ENCODE peak calls at places on chromosomes 1 and 21, in four cellular contexts. One of them, this sample, is unnamed.
A peak's percentile ranks its signal among the peaks of the same experiment; 100 is the strongest.

GRCh38 chr1:41483960-41484844 is at the start of gene EDN2:
- DNase-seq in lower lobe of right lung: peak; percentile 84
- DNase-seq in GM23338: peak; percentile 62
- DNase-seq in caudate nucleus: no peak
- DNase-seq in this sample: peak; percentile 28

GRCh38 chr1:32496127-32496526 is 31.3 kb downstream of the ZBTB8B start:
- DNase-seq in GM23338: no peak
- DNase-seq in lower lobe of right lung: no peak
- DNase-seq in caudate nucleus: no peak
- DNase-seq in this sample: no peak

GRCh38 chr21:31397939-31398338 is 53.9 kb upstream of the TIAM1 start:
- DNase-seq in lower lobe of right lung: no peak
- DNase-seq in GM23338: no peak
- DNase-seq in caudate nucleus: no peak
- DNase-seq in this sample: no peak

GRCh38 chr1:93275634-93276295 is 69.9 kb upstream of the DR1 start:
- DNase-seq in GM23338: peak; percentile 8
- DNase-seq in lower lobe of right lung: peak; percentile 53
- DNase-seq in caudate nucleus: no peak
- DNase-seq in this sample: peak; percentile 21

GRCh38 chr1:31784356-31785019 is 20.3 kb upstream of the ADGRB2 start:
- DNase-seq in caudate nucleus: no peak
- DNase-seq in GM23338: no peak
- DNase-seq in lower lobe of right lung: peak; percentile 14
- DNase-seq in this sample: no peak

GRCh38 chr1:70910013-70910412 is 137.6 kb downstream of the PTGER3 start:
- DNase-seq in lower lobe of right lung: no peak
- DNase-seq in caudate nucleus: no peak
- DNase-seq in GM23338: no peak
- DNase-seq in this sample: no peak

GRCh38 chr1:73859227-73859626 is 338.7 kb downstream of the LRRIQ3 start:
- DNase-seq in lower lobe of right lung: no peak
- DNase-seq in caudate nucleus: no peak
- DNase-seq in GM23338: no peak
- DNase-seq in this sample: no peak

GRCh38 chr1:178536329-178536728 is 23.4 kb downstream of the TEX35 start:
- DNase-seq in lower lobe of right lung: no peak
- DNase-seq in GM23338: no peak
- DNase-seq in caudate nucleus: no peak
- DNase-seq in this sample: no peak

GRCh38 chr1:235455806-235456205 is 48.4 kb downstream of the B3GALNT2 start:
- DNase-seq in caudate nucleus: no peak
- DNase-seq in GM23338: no peak
- DNase-seq in lower lobe of right lung: no peak
- DNase-seq in this sample: no peak

GRCh38 chr1:54342764-54343687 is 63.2 kb downstream of the SSBP3 start:
- DNase-seq in GM23338: no peak
- DNase-seq in lower lobe of right lung: no peak
- DNase-seq in caudate nucleus: no peak
- DNase-seq in this sample: no peak

GRCh38 chr1:222892137-222892763 is 77.4 kb downstream of the DISP1 start:
- DNase-seq in caudate nucleus: no peak
- DNase-seq in lower lobe of right lung: no peak
- DNase-seq in GM23338: no peak
- DNase-seq in this sample: no peak

GRCh38 chr1:89363196-89363595 is 663 bp upstream of the GBP6 start:
- DNase-seq in lower lobe of right lung: no peak
- DNase-seq in GM23338: no peak
- DNase-seq in caudate nucleus: no peak
- DNase-seq in this sample: no peak

GRCh38 chr1:113756461-113756860 is 2.8 kb downstream of the PHTF1 start:
- DNase-seq in GM23338: no peak
- DNase-seq in caudate nucleus: no peak
- DNase-seq in lower lobe of right lung: no peak
- DNase-seq in this sample: no peak

GRCh38 chr1:184051485-184052193 is at the start of gene TSEN15:
- DNase-seq in GM23338: peak; percentile 84
- DNase-seq in caudate nucleus: no peak
- DNase-seq in lower lobe of right lung: peak; percentile 88
- DNase-seq in this sample: peak; percentile 84

GRCh38 chr1:227885135-227885647 is 62.5 kb downstream of the WNT9A start:
- DNase-seq in lower lobe of right lung: peak; percentile 46
- DNase-seq in GM23338: no peak
- DNase-seq in caudate nucleus: no peak
- DNase-seq in this sample: no peak

GRCh38 chr1:32894019-32894600 is 7.1 kb downstream of the TMEM54 start:
- DNase-seq in caudate nucleus: no peak
- DNase-seq in lower lobe of right lung: no peak
- DNase-seq in GM23338: peak; percentile 48
- DNase-seq in this sample: no peak

GRCh38 chr1:154431586-154432373 is 26.6 kb downstream of the IL6R start:
- DNase-seq in caudate nucleus: no peak
- DNase-seq in lower lobe of right lung: no peak
- DNase-seq in GM23338: no peak
- DNase-seq in this sample: no peak

GRCh38 chr1:58921751-58922150 is 137.9 kb upstream of the JUN start:
- DNase-seq in caudate nucleus: no peak
- DNase-seq in lower lobe of right lung: no peak
- DNase-seq in GM23338: no peak
- DNase-seq in this sample: no peak

GRCh38 chr1:13735168-13735930 is 35.4 kb downstream of the PRDM2 start:
- DNase-seq in caudate nucleus: no peak
- DNase-seq in lower lobe of right lung: no peak
- DNase-seq in GM23338: no peak
- DNase-seq in this sample: no peak

GRCh38 chr1:18954270-18955071 is 2.0 kb downstream of the IFFO2 start:
- DNase-seq in GM23338: no peak
- DNase-seq in lower lobe of right lung: no peak
- DNase-seq in caudate nucleus: no peak
- DNase-seq in this sample: no peak

GRCh38 chr1:1426496-1426960 is 5.5 kb upstream of the ANKRD65 start:
- DNase-seq in GM23338: no peak
- DNase-seq in caudate nucleus: no peak
- DNase-seq in lower lobe of right lung: no peak
- DNase-seq in this sample: no peak

GRCh38 chr1:115217150-115218033 is 120.7 kb downstream of the NGF start:
- DNase-seq in caudate nucleus: no peak
- DNase-seq in GM23338: no peak
- DNase-seq in lower lobe of right lung: no peak
- DNase-seq in this sample: no peak

GRCh38 chr1:54125671-54126070 is 27.1 kb downstream of the CDCP2 start:
- DNase-seq in GM23338: no peak
- DNase-seq in lower lobe of right lung: no peak
- DNase-seq in caudate nucleus: no peak
- DNase-seq in this sample: no peak

GRCh38 chr1:108813326-108813725 is 43.6 kb downstream of the AKNAD1 start:
- DNase-seq in caudate nucleus: no peak
- DNase-seq in lower lobe of right lung: no peak
- DNase-seq in GM23338: no peak
- DNase-seq in this sample: no peak

GRCh38 chr1:199743227-199743626 is 284.3 kb upstream of the NR5A2 start:
- DNase-seq in lower lobe of right lung: no peak
- DNase-seq in GM23338: no peak
- DNase-seq in caudate nucleus: no peak
- DNase-seq in this sample: no peak

GRCh38 chr1:20321573-20321972 is 30.9 kb downstream of the VWA5B1 start:
- DNase-seq in lower lobe of right lung: no peak
- DNase-seq in GM23338: no peak
- DNase-seq in caudate nucleus: no peak
- DNase-seq in this sample: no peak

GRCh38 chr1:150764617-150765090 is 924 bp downstream of the CTSS start:
- DNase-seq in caudate nucleus: no peak
- DNase-seq in lower lobe of right lung: no peak
- DNase-seq in GM23338: no peak
- DNase-seq in this sample: peak; percentile 50

GRCh38 chr1:40024671-40025070 is 15.9 kb upstream of the CAP1 start:
- DNase-seq in lower lobe of right lung: no peak
- DNase-seq in GM23338: no peak
- DNase-seq in caudate nucleus: no peak
- DNase-seq in this sample: no peak

GRCh38 chr21:45985471-45986315 is 4.1 kb downstream of the COL6A1 start:
- DNase-seq in lower lobe of right lung: peak; percentile 43
- DNase-seq in GM23338: no peak
- DNase-seq in caudate nucleus: no peak
- DNase-seq in this sample: no peak

GRCh38 chr1:236110137-236110536 is 32.2 kb upstream of the GPR137B start:
- DNase-seq in GM23338: no peak
- DNase-seq in lower lobe of right lung: no peak
- DNase-seq in caudate nucleus: no peak
- DNase-seq in this sample: no peak

GRCh38 chr1:17158961-17159360 is 39.7 kb upstream of the PADI2 start:
- DNase-seq in caudate nucleus: no peak
- DNase-seq in lower lobe of right lung: no peak
- DNase-seq in GM23338: no peak
- DNase-seq in this sample: no peak

GRCh38 chr1:225534135-225534534 is 106.3 kb upstream of the LBR start:
- DNase-seq in GM23338: no peak
- DNase-seq in lower lobe of right lung: no peak
- DNase-seq in caudate nucleus: no peak
- DNase-seq in this sample: no peak

GRCh38 chr1:4307911-4308545 is 346.4 kb upstream of the AJAP1 start:
- DNase-seq in GM23338: no peak
- DNase-seq in lower lobe of right lung: no peak
- DNase-seq in caudate nucleus: no peak
- DNase-seq in this sample: no peak

GRCh38 chr1:212030936-212031528 is 4.3 kb downstream of the INTS7 start:
- DNase-seq in caudate nucleus: no peak
- DNase-seq in lower lobe of right lung: no peak
- DNase-seq in GM23338: no peak
- DNase-seq in this sample: peak; percentile 67

GRCh38 chr21:45060675-45061311 is 13.6 kb upstream of the ADARB1 start:
- DNase-seq in caudate nucleus: no peak
- DNase-seq in GM23338: no peak
- DNase-seq in lower lobe of right lung: no peak
- DNase-seq in this sample: no peak

GRCh38 chr1:232648316-232648715 is 18.4 kb upstream of the SIPA1L2 start:
- DNase-seq in lower lobe of right lung: no peak
- DNase-seq in caudate nucleus: no peak
- DNase-seq in GM23338: no peak
- DNase-seq in this sample: no peak
- H3K27ac ChIP-seq in lower lobe of right lung: no peak overlapping the region
- H3K27ac ChIP-seq in caudate nucleus: no peak overlapping the region
- H3K27ac ChIP-seq in GM23338: no peak overlapping the region
- H3K27ac ChIP-seq in this sample: no peak overlapping the region

DNA sequence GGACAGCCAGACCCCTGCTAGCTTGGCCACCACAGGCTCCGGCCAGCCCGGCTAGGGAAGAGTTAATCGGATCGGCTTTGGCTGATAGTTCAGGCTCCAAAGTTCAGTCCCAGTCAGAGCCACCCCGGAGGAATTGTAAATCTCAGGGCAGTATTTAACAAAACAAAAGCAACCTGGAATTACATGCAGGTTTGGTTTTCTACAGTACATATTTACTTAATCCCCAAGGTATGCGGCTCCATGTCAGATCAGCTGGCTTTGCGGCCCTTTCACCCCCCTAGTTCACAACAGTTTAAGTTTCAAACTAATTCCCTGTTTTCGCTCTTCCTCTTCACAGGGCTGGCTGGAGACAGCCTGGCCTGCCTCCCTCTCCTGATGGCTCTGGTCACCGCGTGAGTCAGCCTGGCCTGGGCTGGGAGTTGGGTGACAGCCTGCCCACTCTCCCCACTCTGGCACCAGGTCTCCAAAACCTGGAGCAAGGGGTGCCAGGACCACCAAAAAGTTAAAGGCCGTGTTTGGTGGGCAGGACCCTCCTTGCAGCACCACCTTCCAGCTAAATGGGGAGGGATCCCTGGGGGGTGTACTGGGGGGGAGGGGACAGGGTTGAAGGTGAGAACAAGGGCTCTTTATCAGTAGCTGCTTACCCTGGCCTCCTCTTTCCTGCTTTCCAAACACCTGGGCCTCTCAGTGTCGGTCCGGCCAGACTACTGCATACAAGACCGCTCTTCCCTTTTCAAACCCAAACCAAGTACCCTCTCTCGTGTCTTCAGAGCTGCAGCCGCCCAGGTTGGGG is 1.9 kb downstream of the DHRS3 start:
- DNase-seq in caudate nucleus: no peak
- DNase-seq in lower lobe of right lung: peak; percentile 74
- DNase-seq in GM23338: peak; percentile 94
- DNase-seq in this sample: no peak
- H3K27ac ChIP-seq in caudate nucleus: peak overlapping the region; percentile 93
- H3K27ac ChIP-seq in lower lobe of right lung: peak overlapping the region; percentile 88
- H3K27ac ChIP-seq in GM23338: peak overlapping the region; percentile 99
- H3K27ac ChIP-seq in this sample: peak overlapping the region; percentile 99

GRCh38 chr1:12173631-12174121 is 6.9 kb downstream of the TNFRSF1B start:
- DNase-seq in GM23338: no peak
- DNase-seq in lower lobe of right lung: peak; percentile 67
- DNase-seq in caudate nucleus: no peak
- DNase-seq in this sample: no peak
- H3K27ac ChIP-seq in GM23338: no peak overlapping the region
- H3K27ac ChIP-seq in lower lobe of right lung: peak overlapping the region; percentile 75
- H3K27ac ChIP-seq in caudate nucleus: peak overlapping the region; percentile 27
- H3K27ac ChIP-seq in this sample: no peak overlapping the region

GRCh38 chr1:8021676-8022266 is 4.3 kb downstream of the ERRFI1 start:
- DNase-seq in caudate nucleus: no peak
- DNase-seq in GM23338: no peak
- DNase-seq in lower lobe of right lung: no peak
- DNase-seq in this sample: no peak
- H3K27ac ChIP-seq in caudate nucleus: no peak overlapping the region
- H3K27ac ChIP-seq in GM23338: no peak overlapping the region
- H3K27ac ChIP-seq in lower lobe of right lung: no peak overlapping the region
- H3K27ac ChIP-seq in this sample: peak overlapping the region; percentile 76

GRCh38 chr21:42731264-42732032 is 78.0 kb downstream of the PDE9A start:
- DNase-seq in lower lobe of right lung: no peak
- DNase-seq in GM23338: no peak
- DNase-seq in caudate nucleus: no peak
- DNase-seq in this sample: no peak
- H3K27ac ChIP-seq in lower lobe of right lung: no peak overlapping the region
- H3K27ac ChIP-seq in GM23338: no peak overlapping the region
- H3K27ac ChIP-seq in caudate nucleus: no peak overlapping the region
- H3K27ac ChIP-seq in this sample: no peak overlapping the region

GRCh38 chr1:112544753-112545152 is 36.0 kb downstream of the WNT2B start:
- DNase-seq in GM23338: no peak
- DNase-seq in lower lobe of right lung: no peak
- DNase-seq in caudate nucleus: no peak
- DNase-seq in this sample: no peak
- H3K27ac ChIP-seq in GM23338: no peak overlapping the region
- H3K27ac ChIP-seq in lower lobe of right lung: no peak overlapping the region
- H3K27ac ChIP-seq in caudate nucleus: no peak overlapping the region
- H3K27ac ChIP-seq in this sample: peak overlapping the region; percentile 87